ENCODE peak calls at places on chromosomes 4 and X, in eight cellular contexts. Z is right lobe of liver, C is Panc1, G is suprapubic skin, R is GM23248, A is aorta, D is colonic mucosa, H is IMR-90. Q is an unnamed sample.
A peak's percentile ranks its signal among the peaks of the same experiment; 100 is the strongest.

GRCh38 chrX:129720741-129721140 is 18.0 kb upstream of the XPNPEP2 start:
- DNase-seq in Z (no peak), C (no peak), G (no peak), R (no peak), A (no peak), D (no peak), H (no peak), Q (no peak)

GRCh38 chrX:70262952-70263567 is 3.1 kb upstream of the P2RY4 start:
- DNase-seq in Z (no peak), C (peak; percentile 22), G (no peak), R (peak; percentile 61), A (no peak), D (peak; percentile 56), H (peak; percentile 28), Q (peak; percentile 3)

GRCh38 chrX:40152173-40152705 is 54.5 kb upstream of the BCOR start:
- DNase-seq in Z (peak; percentile 72), C (no peak), G (no peak), R (peak; percentile 67), A (no peak), D (peak; percentile 54), H (no peak), Q (no peak)

GRCh38 chrX:48972214-48973164 is 845 bp upstream of the KCND1 start:
- DNase-seq in Z (peak; percentile 54), C (no peak), G (no peak), R (peak; percentile 59), A (peak; percentile 61), D (peak; percentile 53), H (peak; percentile 41), Q (peak; percentile 23)

GRCh38 chr4:133152330-133152791 is 3.3 kb downstream of the PCDH10 start:
- DNase-seq in Z (no peak), C (no peak), G (peak; percentile 66), R (peak; percentile 24), A (peak; percentile 42), D (no peak), H (no peak), Q (no peak)

GRCh38 chrX:24153175-24153795 is 3.8 kb downstream of the ZFX start:
- DNase-seq in Z (no peak), C (no peak), G (no peak), R (peak; percentile 55), A (no peak), D (no peak), H (no peak), Q (no peak)

GRCh38 chr4:172648471-172648870 is 520.1 kb upstream of the GALNT7 start:
- DNase-seq in Z (no peak), C (no peak), G (no peak), R (no peak), A (no peak), D (no peak), H (peak; percentile 26), Q (no peak)

GRCh38 chrX:83819304-83819703 is 41.6 kb upstream of the CYLC1 start:
- DNase-seq in Z (no peak), C (no peak), G (no peak), R (no peak), A (peak; percentile 24), D (no peak), H (no peak), Q (no peak)

GRCh38 chr4:26028793-26029511 is 114.9 kb downstream of the SMIM20 start:
- DNase-seq in Z (peak; percentile 72), C (no peak), G (peak; percentile 91), R (peak; percentile 82), A (peak; percentile 83), D (peak; percentile 63), H (peak; percentile 58), Q (peak; percentile 47)

GRCh38 chrX:21770631-21771321 is 12.9 kb upstream of the SMPX start:
- DNase-seq in Z (no peak), C (no peak), G (no peak), R (no peak), A (no peak), D (no peak), H (no peak), Q (no peak)

GRCh38 chr4:147704846-147705245 is 20.9 kb upstream of the PRMT9 start:
- DNase-seq in Z (no peak), C (no peak), G (no peak), R (no peak), A (no peak), D (no peak), H (peak; percentile 31), Q (no peak)

GRCh38 chrX:47283015-47283771 is 50.4 kb downstream of the USP11 start:
- DNase-seq in Z (no peak), C (no peak), G (no peak), R (peak; percentile 81), A (no peak), D (no peak), H (peak; percentile 65), Q (no peak)

GRCh38 chrX:16148896-16149295 is 18.4 kb upstream of the MAGEB17 start:
- DNase-seq in Z (no peak), C (no peak), G (no peak), R (no peak), A (no peak), D (no peak), H (no peak), Q (no peak)

GRCh38 chrX:17738002-17738713 is 865 bp downstream of the SCML1 start:
- DNase-seq in Z (peak; percentile 63), C (no peak), G (no peak), R (peak; percentile 49), A (peak; percentile 55), D (peak; percentile 55), H (peak; percentile 24), Q (peak; percentile 71)

GRCh38 chr4:115274545-115274944 is 161.1 kb upstream of the NDST4 start:
- DNase-seq in Z (no peak), C (no peak), G (no peak), R (no peak), A (no peak), D (no peak), H (no peak), Q (peak; percentile 26)

GRCh38 chr4:85968945-85969830 is 390.7 kb downstream of the MAPK10 start:
- DNase-seq in Z (no peak), C (no peak), G (no peak), R (peak; percentile 86), A (no peak), D (no peak), H (peak; percentile 72), Q (no peak)

GRCh38 chr4:85762204-85762884 is 287.4 kb downstream of the ARHGAP24 start:
- DNase-seq in Z (no peak), C (no peak), G (no peak), R (peak; percentile 96), A (no peak), D (no peak), H (peak; percentile 93), Q (no peak)

GRCh38 chrX:13689519-13690211 is 737 bp downstream of the RAB9A start:
- DNase-seq in Z (no peak), C (no peak), G (no peak), R (peak; percentile 59), A (no peak), D (no peak), H (peak; percentile 40), Q (no peak)

GRCh38 chr4:81421346-81422218 is 50.1 kb downstream of the RASGEF1B start:
- DNase-seq in Z (no peak), C (no peak), G (no peak), R (peak; percentile 36), A (no peak), D (peak; percentile 76), H (peak; percentile 56), Q (no peak)

GRCh38 chrX:10603612-10604011 is 16.8 kb downstream of the MID1 start:
- DNase-seq in Z (no peak), C (no peak), G (no peak), R (no peak), A (no peak), D (no peak), H (no peak), Q (no peak)
- H3K4me1 ChIP-seq in Z (no peaks in the 10 kb centered on the region), C (peaks cover 24% of the 10 kb centered on the region), G (no peaks in the 10 kb centered on the region), R (no peaks in the 10 kb centered on the region), A (no peaks in the 10 kb centered on the region), D (no peaks in the 10 kb centered on the region), H (no peaks in the 10 kb centered on the region), Q (no peaks in the 10 kb centered on the region)

DNA sequence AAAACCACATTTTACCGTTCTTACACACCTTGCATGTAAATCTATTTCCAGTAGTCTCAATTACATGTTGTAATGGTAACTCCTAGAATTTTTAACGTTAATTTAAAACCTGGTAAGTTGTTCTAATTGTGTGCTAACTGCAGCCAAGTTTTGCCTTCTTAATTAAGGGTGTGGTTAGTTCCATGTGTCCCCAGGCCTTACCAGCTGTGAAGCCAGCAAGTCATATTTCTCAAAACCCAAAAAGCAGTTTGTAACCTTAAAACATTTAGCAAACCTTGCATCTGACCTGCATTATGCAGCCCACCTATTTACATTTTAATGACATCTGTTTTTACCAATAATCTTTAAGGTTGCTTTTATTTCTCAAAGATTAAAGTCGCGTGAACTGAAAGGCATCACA is 18.4 kb upstream of the FAM47E start:
- DNase-seq in Z (no peak), C (no peak), G (no peak), R (no peak), A (no peak), D (no peak), H (no peak), Q (no peak)
- H3K4me1 ChIP-seq in Z (no peaks in the 10 kb centered on the region), C (no peaks in the 10 kb centered on the region), G (peaks cover 48% of the 10 kb centered on the region), R (no peaks in the 10 kb centered on the region), A (no peaks in the 10 kb centered on the region), D (peaks cover 7% of the 10 kb centered on the region), H (no peaks in the 10 kb centered on the region), Q (no peaks in the 10 kb centered on the region)

GRCh38 chrX:65696613-65697012 is 29.2 kb downstream of the MSN start:
- DNase-seq in Z (no peak), C (no peak), G (no peak), R (no peak), A (no peak), D (no peak), H (no peak), Q (no peak)

GRCh38 chrX:65702956-65703355 is 35.5 kb downstream of the MSN start:
- DNase-seq in Z (no peak), C (no peak), G (no peak), R (no peak), A (no peak), D (no peak), H (no peak), Q (no peak)

GRCh38 chrX:65697915-65698796 is 30.7 kb downstream of the MSN start:
- DNase-seq in Z (peak; percentile 66), C (no peak), G (no peak), R (peak; percentile 40), A (peak; percentile 68), D (peak; percentile 45), H (no peak), Q (peak; percentile 71)

GRCh38 chrX:65695849-65696248 is 28.4 kb downstream of the MSN start:
- DNase-seq in Z (no peak), C (no peak), G (no peak), R (no peak), A (no peak), D (no peak), H (no peak), Q (no peak)

DNA sequence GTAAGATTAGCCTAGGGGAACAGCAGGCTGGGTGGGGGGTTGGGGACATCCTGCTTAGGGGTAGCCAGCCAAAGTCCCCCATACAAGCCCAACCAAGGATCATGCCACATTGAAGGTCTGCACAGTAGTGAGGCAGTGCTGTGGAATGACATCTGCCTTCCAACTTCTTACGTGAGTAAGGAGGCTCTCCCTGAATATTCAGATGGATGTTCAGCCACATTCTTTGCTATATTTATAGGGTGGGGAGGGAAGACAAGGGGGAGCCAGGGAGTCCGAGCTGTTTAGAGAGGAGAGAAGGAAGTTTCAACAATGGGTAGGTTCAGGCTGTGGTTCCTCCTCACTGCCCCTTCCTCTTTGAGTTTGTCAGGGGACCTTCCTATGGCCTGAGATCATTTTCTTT is 29.7 kb downstream of the MSN start:
- DNase-seq in Z (no peak), C (no peak), G (no peak), R (peak; percentile 80), A (no peak), D (no peak), H (peak; percentile 79), Q (no peak)
- H3K4me1 ChIP-seq in Z (no peaks in the 10 kb centered on the region), C (no peaks in the 10 kb centered on the region), G (peaks cover 41% of the 10 kb centered on the region), R (peaks cover 59% of the 10 kb centered on the region), A (peaks cover 5% of the 10 kb centered on the region), D (no peaks in the 10 kb centered on the region), H (peaks cover 12% of the 10 kb centered on the region), Q (peaks cover 97% of the 10 kb centered on the region)

GRCh38 chrX:31471229-31471628 is 399.4 kb upstream of the FTHL17 start:
- DNase-seq in Z (no peak), C (no peak), G (no peak), R (no peak), A (no peak), D (no peak), H (no peak), Q (no peak)
- H3K4me1 ChIP-seq in Z (no peaks in the 10 kb centered on the region), C (no peaks in the 10 kb centered on the region), G (no peaks in the 10 kb centered on the region), R (no peaks in the 10 kb centered on the region), A (no peaks in the 10 kb centered on the region), D (no peaks in the 10 kb centered on the region), H (no peaks in the 10 kb centered on the region), Q (no peaks in the 10 kb centered on the region)

Q was measured in CD4-positive, alpha-beta memory T cell.